ENCODE peak calls at places on chromosome 7, in four cellular contexts. One of them, this sample, is unnamed.

GRCh38 chr7:21253740-21254687 is 173.9 kb upstream of the SP4 start:
- DNase-seq in trophoblast cell: peak; percentile 31
- DNase-seq in neuronal stem cell: peak; percentile 85
- DNase-seq in H9: peak; percentile 77
- DNase-seq in this sample: peak; percentile 26

GRCh38 chr7:11592699-11593098 is 239.3 kb downstream of the THSD7A start:
- DNase-seq in trophoblast cell: no peak
- DNase-seq in neuronal stem cell: no peak
- DNase-seq in H9: no peak
- DNase-seq in this sample: no peak

GRCh38 chr7:151876112-151876898 is 610 bp downstream of the PRKAG2 start:
- DNase-seq in trophoblast cell: no peak
- DNase-seq in neuronal stem cell: no peak
- DNase-seq in H9: peak; percentile 77
- DNase-seq in this sample: no peak

GRCh38 chr7:97471491-97471890 is 260.4 kb upstream of the TAC1 start:
- DNase-seq in trophoblast cell: no peak
- DNase-seq in neuronal stem cell: no peak
- DNase-seq in H9: no peak
- DNase-seq in this sample: no peak

GRCh38 chr7:114364151-114364550 is 50.5 kb upstream of the FOXP2 start:
- DNase-seq in trophoblast cell: no peak
- DNase-seq in neuronal stem cell: peak; percentile 51
- DNase-seq in H9: no peak
- DNase-seq in this sample: no peak

GRCh38 chr7:17021205-17021604 is 139.4 kb upstream of the AGR3 start:
- DNase-seq in trophoblast cell: peak; percentile 56
- DNase-seq in neuronal stem cell: no peak
- DNase-seq in H9: no peak
- DNase-seq in this sample: peak; percentile 15

GRCh38 chr7:149626972-149627371 is 129.4 kb upstream of the ZNF746 start:
- DNase-seq in trophoblast cell: no peak
- DNase-seq in neuronal stem cell: no peak
- DNase-seq in H9: no peak
- DNase-seq in this sample: no peak

GRCh38 chr7:152006336-152006735 is 19.1 kb upstream of the GALNT11 start:
- DNase-seq in trophoblast cell: no peak
- DNase-seq in neuronal stem cell: no peak
- DNase-seq in H9: no peak
- DNase-seq in this sample: no peak

GRCh38 chr7:22586806-22587180 is 86.8 kb upstream of the STEAP1B start:
- DNase-seq in trophoblast cell: peak; percentile 26
- DNase-seq in neuronal stem cell: no peak
- DNase-seq in H9: peak; percentile 62
- DNase-seq in this sample: peak; percentile 66

GRCh38 chr7:43108255-43109011 is 4.0 kb upstream of the HECW1 start:
- DNase-seq in trophoblast cell: peak; percentile 69
- DNase-seq in neuronal stem cell: peak; percentile 64
- DNase-seq in H9: peak; percentile 88
- DNase-seq in this sample: peak; percentile 39

GRCh38 chr7:40815512-40815911 is 680.7 kb downstream of the SUGCT start:
- DNase-seq in trophoblast cell: no peak
- DNase-seq in neuronal stem cell: no peak
- DNase-seq in H9: no peak
- DNase-seq in this sample: peak; percentile 81

GRCh38 chr7:149767068-149767467 is 6.3 kb downstream of the ZNF467 start:
- DNase-seq in trophoblast cell: no peak
- DNase-seq in neuronal stem cell: no peak
- DNase-seq in H9: no peak
- DNase-seq in this sample: no peak

GRCh38 chr7:143018931-143019330 is 8.0 kb downstream of the OR9A2 start:
- DNase-seq in trophoblast cell: no peak
- DNase-seq in neuronal stem cell: no peak
- DNase-seq in H9: no peak
- DNase-seq in this sample: no peak

GRCh38 chr7:157250605-157251228 is 86.1 kb upstream of the DNAJB6 start:
- DNase-seq in trophoblast cell: peak; percentile 57
- DNase-seq in neuronal stem cell: peak; percentile 51
- DNase-seq in H9: peak; percentile 73
- DNase-seq in this sample: peak; percentile 66

GRCh38 chr7:556837-557555 is 37.4 kb upstream of the PDGFA start:
- DNase-seq in trophoblast cell: no peak
- DNase-seq in neuronal stem cell: no peak
- DNase-seq in H9: no peak
- DNase-seq in this sample: no peak

GRCh38 chr7:155815332-155816191 is 3.3 kb upstream of the SHH start:
- DNase-seq in trophoblast cell: peak; percentile 57
- DNase-seq in neuronal stem cell: no peak
- DNase-seq in H9: peak; percentile 82
- DNase-seq in this sample: peak; percentile 43

GRCh38 chr7:92697414-92697813 is 107.2 kb upstream of the FAM133B start:
- DNase-seq in trophoblast cell: no peak
- DNase-seq in neuronal stem cell: no peak
- DNase-seq in H9: no peak
- DNase-seq in this sample: no peak

GRCh38 chr7:70776627-70777101 is 355.3 kb upstream of the GALNT17 start:
- DNase-seq in trophoblast cell: no peak
- DNase-seq in neuronal stem cell: no peak
- DNase-seq in H9: no peak
- DNase-seq in this sample: peak; percentile 21

GRCh38 chr7:44561481-44561880 is 12.2 kb downstream of the DDX56 start:
- DNase-seq in trophoblast cell: no peak
- DNase-seq in neuronal stem cell: no peak
- DNase-seq in H9: no peak
- DNase-seq in this sample: no peak

GRCh38 chr7:30740417-30741181 is 11.3 kb upstream of the INMT start:
- DNase-seq in trophoblast cell: peak; percentile 96
- DNase-seq in neuronal stem cell: peak; percentile 63
- DNase-seq in H9: peak; percentile 82
- DNase-seq in this sample: peak; percentile 55

GRCh38 chr7:66399566-66399965 is 194.4 kb downstream of the TPST1 start:
- DNase-seq in trophoblast cell: no peak
- DNase-seq in neuronal stem cell: no peak
- DNase-seq in H9: no peak
- DNase-seq in this sample: no peak

GRCh38 chr7:123580406-123581161 is 21.0 kb upstream of the ASB15 start:
- DNase-seq in trophoblast cell: peak; percentile 2
- DNase-seq in neuronal stem cell: peak; percentile 29
- DNase-seq in H9: peak; percentile 48
- DNase-seq in this sample: peak; percentile 42

GRCh38 chr7:79778786-79779382 is 325.4 kb upstream of the MAGI2 start:
- DNase-seq in trophoblast cell: peak; percentile 50
- DNase-seq in neuronal stem cell: no peak
- DNase-seq in H9: no peak
- DNase-seq in this sample: peak; percentile 94

GRCh38 chr7:83060218-83060617 is 102.5 kb downstream of the PCLO start:
- DNase-seq in trophoblast cell: no peak
- DNase-seq in neuronal stem cell: no peak
- DNase-seq in H9: no peak
- DNase-seq in this sample: no peak

GRCh38 chr7:81299272-81299671 is 380.4 kb upstream of the SEMA3C start:
- DNase-seq in trophoblast cell: no peak
- DNase-seq in neuronal stem cell: no peak
- DNase-seq in H9: no peak
- DNase-seq in this sample: peak; percentile 96

GRCh38 chr7:37287093-37287492 is 161.6 kb downstream of the ELMO1 start:
- DNase-seq in trophoblast cell: no peak
- DNase-seq in neuronal stem cell: no peak
- DNase-seq in H9: no peak
- DNase-seq in this sample: no peak

GRCh38 chr7:82257118-82257695 is 186.4 kb downstream of the CACNA2D1 start:
- DNase-seq in trophoblast cell: no peak
- DNase-seq in neuronal stem cell: no peak
- DNase-seq in H9: no peak
- DNase-seq in this sample: no peak

GRCh38 chr7:1192171-1192676 is 32.2 kb upstream of the ZFAND2A start:
- DNase-seq in trophoblast cell: no peak
- DNase-seq in neuronal stem cell: no peak
- DNase-seq in H9: no peak
- DNase-seq in this sample: peak; percentile 95

DNA sequence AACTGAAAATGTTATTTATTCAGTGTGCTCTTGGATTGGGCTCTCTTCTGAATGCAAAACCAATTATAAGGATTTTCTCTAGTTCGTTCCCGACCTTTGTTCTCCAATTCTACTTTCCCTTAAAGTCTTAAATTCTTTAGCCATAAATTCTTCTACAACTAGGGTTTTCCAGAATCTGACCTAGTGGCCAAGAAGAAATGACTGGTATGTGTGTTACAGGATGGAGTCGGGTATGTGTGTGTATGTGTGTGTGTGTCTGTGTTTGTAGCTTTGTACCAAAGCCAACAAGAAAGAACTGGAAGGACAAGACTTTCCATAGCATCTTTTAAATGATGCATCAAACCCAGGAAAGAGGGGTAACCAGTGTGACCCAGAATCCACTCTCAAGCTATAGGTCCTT is 25.8 kb upstream of the LEP start:
- DNase-seq in trophoblast cell: peak; percentile 45
- DNase-seq in neuronal stem cell: no peak
- DNase-seq in H9: no peak
- DNase-seq in this sample: peak; percentile 81
- H3K23ac ChIP-seq in trophoblast cell: no peak overlapping the region
- H3K23ac ChIP-seq in neuronal stem cell: no peak overlapping the region
- H3K23ac ChIP-seq in H9: no peak overlapping the region
- H3K23ac ChIP-seq in this sample: no peak overlapping the region

DNA sequence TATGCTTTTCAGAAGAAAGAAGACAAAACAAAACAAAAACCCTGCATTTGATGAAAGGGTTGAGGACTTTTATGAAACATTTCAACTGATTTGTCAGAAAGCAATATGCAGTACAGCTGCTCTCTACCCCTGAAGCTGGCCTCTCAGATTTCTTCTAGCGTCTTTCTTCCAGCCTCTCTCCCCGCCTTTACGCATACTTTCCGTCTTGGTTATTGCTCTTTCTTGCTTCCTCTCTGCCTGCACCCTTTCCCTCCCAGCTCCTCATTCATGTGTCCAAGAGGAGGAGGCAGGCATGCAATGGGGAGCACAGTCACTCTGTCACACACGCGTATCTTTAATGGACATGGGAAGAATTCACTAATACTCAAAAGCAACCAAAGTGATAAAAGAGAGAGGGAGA is 91.0 kb upstream of the COL1A2 start:
- DNase-seq in trophoblast cell: no peak
- DNase-seq in neuronal stem cell: no peak
- DNase-seq in H9: no peak
- DNase-seq in this sample: peak; percentile 84
- H2AFZ ChIP-seq in trophoblast cell: no peak overlapping the region
- H2AFZ ChIP-seq in neuronal stem cell: peak overlapping the region; percentile 66
- H2AFZ ChIP-seq in H9: peak overlapping the region; percentile 93
- H2AFZ ChIP-seq in this sample: peak overlapping the region; percentile 69

GRCh38 chr7:27163776-27164380 is 1.5 kb downstream of the HOXA9 start:
- DNase-seq in trophoblast cell: no peak
- DNase-seq in neuronal stem cell: no peak
- DNase-seq in H9: no peak
- DNase-seq in this sample: no peak

GRCh38 chr7:27165655-27166474 is 528 bp upstream of the HOXA9 start:
- DNase-seq in trophoblast cell: no peak
- DNase-seq in neuronal stem cell: no peak
- DNase-seq in H9: no peak
- DNase-seq in this sample: no peak

GRCh38 chr7:27162930-27163775 is 2.2 kb downstream of the HOXA9 start:
- DNase-seq in trophoblast cell: no peak
- DNase-seq in neuronal stem cell: no peak
- DNase-seq in H9: peak; percentile 27
- DNase-seq in this sample: no peak

GRCh38 chr7:27165089-27165654 is at the start of gene HOXA9:
- DNase-seq in trophoblast cell: no peak
- DNase-seq in neuronal stem cell: no peak
- DNase-seq in H9: no peak
- DNase-seq in this sample: peak; percentile 61

DNA sequence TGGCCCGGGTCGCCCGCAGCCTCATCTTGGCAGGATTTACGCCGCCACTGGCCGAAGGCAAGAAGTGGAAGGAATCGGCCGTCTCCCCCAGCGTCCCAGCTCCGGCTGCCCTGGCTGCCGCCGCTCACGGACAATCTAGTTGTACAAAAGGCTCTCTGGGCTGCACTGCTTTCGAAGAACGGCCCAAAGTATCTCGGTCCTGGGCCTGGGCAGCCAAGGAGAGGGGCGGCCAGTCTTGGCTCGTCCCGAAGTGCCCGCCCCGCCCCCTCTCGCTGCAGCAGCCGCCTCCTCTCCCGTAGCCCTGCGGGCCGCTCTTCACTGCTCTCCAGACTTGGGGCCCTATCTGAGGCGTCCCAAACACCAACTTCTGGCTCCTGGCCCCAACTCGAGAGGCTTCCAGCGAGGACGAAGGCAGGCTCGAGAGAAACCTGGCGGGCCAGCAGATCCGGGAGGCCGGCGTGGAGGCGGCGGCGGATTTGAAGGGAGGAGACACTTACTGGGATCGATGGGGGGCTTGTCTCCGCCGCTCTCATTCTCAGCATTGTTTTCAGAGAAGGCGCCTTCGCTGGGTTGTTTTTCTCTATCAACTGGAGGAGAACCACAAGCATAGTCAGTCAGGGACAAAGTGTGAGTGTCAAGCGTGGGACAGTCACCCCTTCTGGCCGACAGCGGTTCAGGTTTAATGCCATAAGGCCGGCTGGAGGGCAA is 802 bp downstream of the HOXA9 start:
- DNase-seq in trophoblast cell: no peak
- DNase-seq in neuronal stem cell: no peak
- DNase-seq in H9: peak; percentile 74
- DNase-seq in this sample: no peak
- H3K23ac ChIP-seq in trophoblast cell: no peak overlapping the region
- H3K23ac ChIP-seq in neuronal stem cell: peak overlapping the region; percentile 89
- H3K23ac ChIP-seq in H9: no peak overlapping the region
- H3K23ac ChIP-seq in this sample: no peak overlapping the region

GRCh38 chr7:98795741-98796493 is 73.9 kb downstream of the TMEM130 start:
- DNase-seq in trophoblast cell: no peak
- DNase-seq in neuronal stem cell: no peak
- DNase-seq in H9: no peak
- DNase-seq in this sample: no peak
- H2AFZ ChIP-seq in trophoblast cell: no peak overlapping the region
- H2AFZ ChIP-seq in neuronal stem cell: no peak overlapping the region
- H2AFZ ChIP-seq in H9: no peak overlapping the region
- H2AFZ ChIP-seq in this sample: no peak overlapping the region

GRCh38 chr7:5423844-5424688 is 432 bp upstream of the TNRC18 start:
- DNase-seq in trophoblast cell: peak; percentile 97
- DNase-seq in neuronal stem cell: peak; percentile 99
- DNase-seq in H9: peak; percentile 97
- DNase-seq in this sample: peak; percentile 99

GRCh38 chr7:5421626-5422323 is 1.9 kb downstream of the TNRC18 start:
- DNase-seq in trophoblast cell: no peak
- DNase-seq in neuronal stem cell: no peak
- DNase-seq in H9: no peak
- DNase-seq in this sample: peak; percentile 82

GRCh38 chr7:5422324-5423271 is 1.0 kb downstream of the TNRC18 start:
- DNase-seq in trophoblast cell: no peak
- DNase-seq in neuronal stem cell: no peak
- DNase-seq in H9: no peak
- DNase-seq in this sample: peak; percentile 24

GRCh38 chr7:5424689-5425506 is 1.3 kb upstream of the TNRC18 start:
- DNase-seq in trophoblast cell: no peak
- DNase-seq in neuronal stem cell: no peak
- DNase-seq in H9: no peak
- DNase-seq in this sample: peak; percentile 33

GRCh38 chr7:5423272-5423843 is at the start of gene TNRC18:
- DNase-seq in trophoblast cell: no peak
- DNase-seq in neuronal stem cell: no peak
- DNase-seq in H9: no peak
- DNase-seq in this sample: no peak
- H3K23ac ChIP-seq in trophoblast cell: no peak within 1 kb of the TSS
- H3K23ac ChIP-seq in neuronal stem cell: peak within 1 kb of the TSS; percentile 88
- H3K23ac ChIP-seq in H9: no peak within 1 kb of the TSS
- H3K23ac ChIP-seq in this sample: peak within 1 kb of the TSS; percentile 91